ENCODE peak calls at places on chromosome 1, in ten cellular contexts. G is activated CD4-positive, alpha-beta memory T cell treated with anti-CD3 and anti-CD28 coated beads for 36 hours; J is MM.1S; M is stimulated activated CD4-positive, alpha-beta T cell treated with anti-CD3 and anti-CD28 coated beads, Interleukin-4, amount 100 ng/mL, for 24 hours; Y is heart right ventricle; V is SW 1271; A is activated naive CD8-positive, alpha-beta T cell treated with anti-CD3 and anti-CD28 coated beads, Interleukin-2, amount 50 U/mL, for 24 hours; H is body of pancreas; K is NAMALWA; U is DMS 273 treated with DMSO at 0.1 percent for 48 hours. S is an unnamed sample.

GRCh38 chr1:32990887-32991286 is 26.3 kb upstream of the RNF19B start:
- DNase-seq in G (no peak), J (no peak), M (no peak), Y (no peak), V (no peak), A (no peak), H (no peak), K (no peak), U (no peak), S (no peak)

GRCh38 chr1:197915797-197916686 is 1.1 kb upstream of the LHX9 start:
- DNase-seq in G (no peak), J (peak), M (no peak), Y (peak), V (no peak), A (no peak), H (peak), K (no peak), U (peak), S (no peak)

GRCh38 chr1:205572426-205572825 is 59.4 kb downstream of the ELK4 start:
- DNase-seq in G (no peak), J (no peak), M (no peak), Y (no peak), V (no peak), A (no peak), H (no peak), K (no peak), U (no peak), S (no peak)

GRCh38 chr1:160708821-160709220 is 2.8 kb downstream of the CD48 start:
- DNase-seq in G (peak), J (peak), M (peak), Y (no peak), V (no peak), A (no peak), H (no peak), K (peak), U (no peak), S (no peak)

GRCh38 chr1:81512242-81512641 is 288.5 kb upstream of the ADGRL2 start:
- DNase-seq in G (no peak), J (no peak), M (no peak), Y (no peak), V (no peak), A (no peak), H (no peak), K (no peak), U (no peak), S (no peak)

GRCh38 chr1:172107261-172107820 is 266.0 kb downstream of the DNM3 start:
- DNase-seq in G (no peak), J (no peak), M (no peak), Y (no peak), V (no peak), A (no peak), H (no peak), K (no peak), U (no peak), S (no peak)

GRCh38 chr1:58249729-58250586 is 296.6 kb downstream of the OMA1 start:
- DNase-seq in G (peak), J (no peak), M (no peak), Y (peak), V (no peak), A (peak), H (peak), K (no peak), U (peak), S (no peak)

GRCh38 chr1:201745023-201745422 is 83.9 kb upstream of the IPO9 start:
- DNase-seq in G (no peak), J (no peak), M (no peak), Y (no peak), V (no peak), A (no peak), H (no peak), K (no peak), U (no peak), S (no peak)

GRCh38 chr1:10730985-10731384 is 65.5 kb downstream of the CASZ1 start:
- DNase-seq in G (peak), J (no peak), M (no peak), Y (no peak), V (peak), A (no peak), H (no peak), K (no peak), U (no peak), S (no peak)

GRCh38 chr1:167825419-167826079 is 88.4 kb downstream of the ADCY10 start:
- DNase-seq in G (no peak), J (no peak), M (no peak), Y (no peak), V (no peak), A (no peak), H (no peak), K (no peak), U (no peak), S (no peak)

GRCh38 chr1:7752512-7753417 is 18.3 kb upstream of the VAMP3 start:
- DNase-seq in G (peak), J (peak), M (peak), Y (peak), V (no peak), A (peak), H (peak), K (peak), U (peak), S (no peak)

GRCh38 chr1:106063510-106063909 is 993.0 kb upstream of the PRMT6 start:
- DNase-seq in G (no peak), J (no peak), M (no peak), Y (no peak), V (no peak), A (no peak), H (no peak), K (no peak), U (no peak), S (no peak)

GRCh38 chr1:56788588-56788987 is 30.6 kb downstream of the FYB2 start:
- DNase-seq in G (no peak), J (no peak), M (no peak), Y (peak), V (no peak), A (no peak), H (peak), K (no peak), U (peak), S (no peak)